ENCODE peak calls at places on chromosomes 16 and 17, in six cellular contexts. I is cardiac muscle cell, Z is lower leg skin, U is AG10803, H is HFF-Myc, N is left ventricle myocardium inferior. J is an unnamed sample.

GRCh38 chr16:56400458-56400857 is 24.9 kb downstream of the AMFR start:
- DNase-seq in N (no peak), Z (no peak), I (no peak), U (no peak), H (no peak), J (no peak)

GRCh38 chr16:17798721-17799120 is 328.0 kb upstream of the XYLT1 start:
- DNase-seq in Z (no peak), U (no peak), I (no peak), H (no peak), N (no peak), J (no peak)

GRCh38 chr17:79921411-79922160 is 82.3 kb upstream of the CBX4 start:
- DNase-seq in H (no peak), N (no peak), I (no peak), Z (no peak), U (no peak), J (peak; percentile 77)

GRCh38 chr17:8153550-8153956 is 1.3 kb upstream of the PER1 start:
- DNase-seq in U (peak; percentile 97), Z (peak; percentile 94), H (peak; percentile 72), N (peak; percentile 73), I (peak; percentile 98), J (no peak)

GRCh38 chr17:19372004-19372365 is 6.3 kb upstream of the MAPK7 start:
- DNase-seq in N (no peak), I (no peak), Z (no peak), H (no peak), U (no peak), J (no peak)

GRCh38 chr17:33118391-33118790 is 126.7 kb downstream of the SPACA3 start:
- DNase-seq in H (no peak), Z (no peak), U (no peak), I (no peak), N (no peak), J (no peak)

GRCh38 chr17:1999557-2000251 is 25.4 kb downstream of the RTN4RL1 start:
- DNase-seq in U (peak; percentile 39), H (no peak), Z (no peak), I (peak; percentile 33), N (peak; percentile 57), J (no peak)

GRCh38 chr17:32834104-32834503 is 42.8 kb downstream of the MYO1D start:
- DNase-seq in U (no peak), Z (no peak), N (no peak), H (no peak), I (no peak), J (no peak)

GRCh38 chr17:17179371-17179827 is 26.7 kb downstream of the PLD6 start:
- DNase-seq in N (no peak), H (no peak), I (no peak), U (no peak), Z (no peak), J (peak; percentile 80)

GRCh38 chr16:51002889-51003490 is 148.1 kb downstream of the SALL1 start:
- DNase-seq in I (no peak), N (no peak), H (no peak), Z (no peak), U (no peak), J (no peak)

GRCh38 chr17:27898096-27898495 is 4.9 kb upstream of the LYRM9 start:
- DNase-seq in N (no peak), I (no peak), H (no peak), U (no peak), Z (no peak), J (no peak)

GRCh38 chr17:3966720-3967363 is 2.6 kb upstream of the ATP2A3 start:
- DNase-seq in N (no peak), H (no peak), I (no peak), U (no peak), Z (no peak), J (no peak)

GRCh38 chr17:35162755-35163154 is 15.1 kb downstream of the UNC45B start:
- DNase-seq in H (no peak), U (no peak), N (no peak), Z (no peak), I (no peak), J (no peak)

GRCh38 chr17:14307560-14308024 is 6.7 kb downstream of the HS3ST3B1 start:
- DNase-seq in U (peak; percentile 89), N (no peak), I (peak; percentile 60), Z (no peak), H (no peak), J (no peak)

GRCh38 chr17:13531701-13532100 is 70.0 kb downstream of the HS3ST3A1 start:
- DNase-seq in I (no peak), N (no peak), U (no peak), Z (no peak), H (no peak), J (no peak)

GRCh38 chr17:49677933-49678847 is at the start of gene SPOP:
- DNase-seq in N (peak; percentile 99), H (peak; percentile 96), I (peak; percentile 100), Z (peak; percentile 99), U (peak; percentile 100), J (peak; percentile 100)

GRCh38 chr16:4371481-4372314 is at the start of gene VASN:
- DNase-seq in I (peak; percentile 87), U (peak; percentile 74), H (no peak), N (peak; percentile 83), Z (peak; percentile 67), J (peak; percentile 30)

GRCh38 chr16:81738831-81739496 is 40.1 kb upstream of the PLCG2 start:
- DNase-seq in N (peak; percentile 53), H (no peak), I (no peak), Z (no peak), U (no peak), J (peak; percentile 76)

GRCh38 chr16:85172465-85173071 is 60.3 kb upstream of the CIBAR2 start:
- DNase-seq in N (no peak), Z (no peak), U (peak; percentile 54), I (no peak), H (no peak), J (peak; percentile 24)

GRCh38 chr16:69465083-69465721 is 40.8 kb downstream of the CYB5B start:
- DNase-seq in I (no peak), Z (no peak), U (no peak), H (no peak), N (no peak), J (peak; percentile 52)
- TF ChIP-seq CTCF in I (no peak), Z (no peak), U (no peak), H (peak; percentile 7), N (peak; percentile 12), J (no peak)

GRCh38 chr16:73063284-73063733 is 15.4 kb upstream of the ZFHX3 start:
- DNase-seq in U (no peak), I (no peak), Z (no peak), N (no peak), H (no peak), J (no peak)

GRCh38 chr16:73064227-73064995 is 16.5 kb upstream of the ZFHX3 start:
- DNase-seq in H (no peak), I (peak; percentile 88), U (peak; percentile 71), Z (no peak), N (peak; percentile 39), J (no peak)

GRCh38 chr16:73064996-73065349 is 17.0 kb upstream of the ZFHX3 start:
- DNase-seq in H (no peak), N (no peak), Z (no peak), I (no peak), U (no peak), J (no peak)

GRCh38 chr16:73062640-73063283 is 14.8 kb upstream of the ZFHX3 start:
- DNase-seq in U (no peak), N (no peak), Z (no peak), I (peak; percentile 14), H (no peak), J (no peak)

GRCh38 chr16:73063854-73064226 is 15.9 kb upstream of the ZFHX3 start:
- DNase-seq in N (no peak), U (no peak), Z (no peak), H (no peak), I (no peak), J (no peak)
- H3K4me3 ChIP-seq in N (peak overlapping the region; percentile 61), U (peak overlapping the region; percentile 49), Z (no peak overlapping the region), H (no peak overlapping the region), I (no peak overlapping the region), J (no peak overlapping the region)

DNA sequence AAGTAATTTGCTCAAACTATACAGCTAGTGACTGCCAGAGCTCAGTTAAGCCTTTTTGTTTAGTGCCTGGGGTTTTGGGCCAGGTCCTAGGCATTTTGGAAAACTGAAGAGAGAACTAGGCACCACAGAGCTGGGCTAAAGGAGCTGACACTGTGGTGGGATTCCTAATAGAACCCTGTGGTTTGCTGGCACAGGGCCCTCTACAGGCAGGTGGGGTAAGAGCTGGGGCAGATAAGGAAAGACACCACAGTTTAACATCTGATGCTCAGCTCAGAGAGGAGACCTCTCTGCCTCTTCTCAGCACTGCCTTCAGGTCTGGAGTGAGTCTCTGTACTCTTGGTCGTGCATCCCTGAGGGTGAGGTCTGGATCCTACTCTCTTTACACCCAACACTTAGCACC is 121.2 kb downstream of the SNX11 start:
- DNase-seq in U (no peak), Z (no peak), H (no peak), N (no peak), I (no peak), J (no peak)
- TF ChIP-seq CTCF in U (no peak), Z (no peak), H (no peak), N (no peak), I (no peak), J (peak; percentile 7)

DNA sequence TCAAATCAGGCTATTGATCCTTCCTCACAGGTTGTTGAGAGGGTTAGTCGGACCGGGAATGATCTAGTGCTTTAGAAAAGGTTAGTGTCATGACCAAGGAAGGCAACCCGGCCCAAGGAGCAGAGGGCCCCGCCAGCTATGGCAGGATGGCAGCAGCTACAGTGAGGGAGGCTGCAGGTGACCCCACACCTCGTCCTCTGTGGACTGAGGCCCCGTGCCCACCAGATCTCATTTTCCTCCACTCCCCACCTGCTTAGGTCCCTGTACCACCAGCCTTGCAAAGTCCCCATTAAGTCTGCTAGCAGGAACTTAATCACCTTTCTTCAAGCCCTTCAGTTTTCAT is 107.5 kb downstream of the CCDC182 start:
- DNase-seq in H (no peak), N (no peak), I (no peak), Z (no peak), U (no peak), J (no peak)
- H3K4me3 ChIP-seq in H (no peak overlapping the region), N (no peak overlapping the region), I (no peak overlapping the region), Z (no peak overlapping the region), U (no peak overlapping the region), J (no peak overlapping the region)

J was measured in GM12865.